ENCODE peak calls at places on chromosomes 11 and 22, in eight cellular contexts. G is T-helper 2 cell treated with Interferon-gamma antibody and Interleukin-4, amounts not matched to agents 5 μg/mL and 100 μg/mL, for 36 hours; U is heart left ventricle; L is activated gamma-delta T cell treated with anti-CD3 and anti-CD28 coated beads, Interleukin-2, amount 50 U/mL, for 16 hours; M is GM12892; R is lung microvascular endothelial cell; H is HuH-7; J is amniotic epithelial cell. O is an unnamed sample.

GRCh38 chr11:71489311-71490043 is 36.5 kb downstream of the NADSYN1 start:
- DNase-seq in G (peak; percentile 75), U (peak; percentile 22), L (no peak), M (peak; percentile 69), R (peak; percentile 74), H (no peak), J (peak; percentile 66), O (no peak)

GRCh38 chr11:83456075-83456474 is 169.9 kb upstream of the CCDC90B start:
- DNase-seq in G (no peak), U (no peak), L (no peak), M (no peak), R (no peak), H (no peak), J (no peak), O (peak; percentile 59)

GRCh38 chr11:47234669-47235075 is 13.9 kb downstream of the ACP2 start:
- DNase-seq in G (peak; percentile 29), U (peak; percentile 59), L (peak; percentile 30), M (no peak), R (peak; percentile 88), H (no peak), J (no peak), O (no peak)

GRCh38 chr22:47133263-47133662 is 370.8 kb downstream of the TBC1D22A start:
- DNase-seq in G (no peak), U (no peak), L (no peak), M (no peak), R (no peak), H (no peak), J (no peak), O (no peak)

GRCh38 chr11:7480132-7480531 is 5.2 kb upstream of the OLFML1 start:
- DNase-seq in G (no peak), U (no peak), L (no peak), M (no peak), R (no peak), H (no peak), J (no peak), O (no peak)

GRCh38 chr11:20023082-20023426 is 137.2 kb downstream of the DBX1 start:
- DNase-seq in G (no peak), U (no peak), L (no peak), M (no peak), R (no peak), H (no peak), J (no peak), O (no peak)

GRCh38 chr11:96620464-96621044 is 230.7 kb downstream of the JRKL start:
- DNase-seq in G (no peak), U (no peak), L (no peak), M (no peak), R (no peak), H (no peak), J (peak; percentile 48), O (no peak)

GRCh38 chr11:71491531-71492329 is 35.3 kb upstream of the KRTAP5-7 start:
- DNase-seq in G (no peak), U (peak; percentile 13), L (no peak), M (no peak), R (no peak), H (no peak), J (no peak), O (no peak)

GRCh38 chr11:120482149-120482548 is 29.4 kb upstream of the GRIK4 start:
- DNase-seq in G (no peak), U (no peak), L (no peak), M (no peak), R (peak; percentile 61), H (no peak), J (no peak), O (no peak)

GRCh38 chr11:78400701-78401100 is 16.9 kb downstream of the GAB2 start:
- DNase-seq in G (no peak), U (no peak), L (no peak), M (no peak), R (no peak), H (no peak), J (no peak), O (no peak)

GRCh38 chr22:27383896-27384295 is 417.7 kb downstream of the MN1 start:
- DNase-seq in G (no peak), U (no peak), L (no peak), M (no peak), R (no peak), H (no peak), J (no peak), O (no peak)

GRCh38 chr11:30107899-30108298 is 91.1 kb upstream of the KCNA4 start:
- DNase-seq in G (no peak), U (no peak), L (no peak), M (no peak), R (no peak), H (no peak), J (peak; percentile 74), O (no peak)

GRCh38 chr22:46245515-46245914 is 4.6 kb downstream of the CDPF1 start:
- DNase-seq in G (no peak), U (peak; percentile 85), L (no peak), M (no peak), R (peak; percentile 92), H (no peak), J (no peak), O (no peak)

GRCh38 chr11:120512727-120513435 is 1.3 kb downstream of the GRIK4 start:
- DNase-seq in G (no peak), U (no peak), L (no peak), M (no peak), R (no peak), H (no peak), J (no peak), O (no peak)

GRCh38 chr11:126646701-126647209 is 291.3 kb downstream of the ST3GAL4 start:
- DNase-seq in G (no peak), U (no peak), L (no peak), M (no peak), R (no peak), H (no peak), J (no peak), O (no peak)

GRCh38 chr22:33726294-33726711 is 194.0 kb downstream of the LARGE1 start:
- DNase-seq in G (no peak), U (no peak), L (no peak), M (no peak), R (no peak), H (no peak), J (no peak), O (no peak)

GRCh38 chr11:64121637-64122410 is 44.1 kb downstream of the MACROD1 start:
- DNase-seq in G (no peak), U (no peak), L (no peak), M (no peak), R (no peak), H (no peak), J (peak; percentile 88), O (no peak)

GRCh38 chr22:50691521-50691920 is 18.9 kb downstream of the SHANK3 start:
- DNase-seq in G (no peak), U (no peak), L (no peak), M (no peak), R (peak; percentile 65), H (peak; percentile 67), J (peak; percentile 41), O (peak; percentile 65)

O was measured in GM23338.